ENCODE peak calls at places on chromosome 20, in five cellular contexts. J is H9, Z is transverse colon, Q is neuronal stem cell, M is GM23338. T is an unnamed sample.

GRCh38 chr20:53750827-53751393 is 157.3 kb upstream of the ZNF217 start:
- DNase-seq in J (no peak), Q (no peak), M (no peak), Z (peak; percentile 22), T (no peak)

GRCh38 chr20:38168791-38169589 is 3.9 kb upstream of the TGM2 start:
- DNase-seq in M (no peak), J (no peak), Z (no peak), Q (no peak), T (no peak)

GRCh38 chr20:23605867-23606651 is at the start of gene CST9:
- DNase-seq in Q (no peak), M (no peak), J (no peak), Z (no peak), T (no peak)

GRCh38 chr20:32965581-32966373 is 38.5 kb downstream of the SUN5 start:
- DNase-seq in Q (no peak), Z (no peak), M (no peak), J (no peak), T (no peak)

GRCh38 chr20:1811621-1812498 is 83.3 kb upstream of the SIRPA start:
- DNase-seq in Q (peak; percentile 41), J (no peak), M (peak; percentile 56), Z (no peak), T (no peak)

GRCh38 chr20:63969851-63970713 is at the start of gene ZNF512B:
- DNase-seq in M (peak; percentile 87), Q (no peak), Z (peak; percentile 59), J (peak; percentile 57), T (peak; percentile 62)

GRCh38 chr20:43959079-43959919 is 44.6 kb downstream of the TOX2 start:
- DNase-seq in J (no peak), Z (peak; percentile 20), Q (no peak), M (no peak), T (no peak)

GRCh38 chr20:46260480-46260879 is 47.8 kb downstream of the CDH22 start:
- DNase-seq in M (no peak), Q (no peak), J (no peak), Z (no peak), T (no peak)

GRCh38 chr20:5181955-5182354 is 55.1 kb downstream of the CDS2 start:
- DNase-seq in Q (no peak), M (no peak), Z (no peak), J (no peak), T (no peak)

GRCh38 chr20:55678970-55679667 is 326.2 kb downstream of the CBLN4 start:
- DNase-seq in M (no peak), Q (no peak), J (no peak), Z (no peak), T (no peak)

GRCh38 chr20:58389324-58389967 is 417 bp downstream of the VAPB start:
- DNase-seq in Z (peak; percentile 48), J (no peak), Q (no peak), M (peak; percentile 59), T (no peak)

GRCh38 chr20:17741220-17741619 is 41.5 kb downstream of the BANF2 start:
- DNase-seq in Q (no peak), M (no peak), J (no peak), Z (no peak), T (no peak)

GRCh38 chr20:12049125-12049524 is 131.4 kb downstream of the BTBD3 start:
- DNase-seq in J (no peak), Z (no peak), Q (no peak), M (no peak), T (no peak)

GRCh38 chr20:24953621-24954133 is 4.6 kb downstream of the CST7 start:
- DNase-seq in J (peak; percentile 22), Q (no peak), M (no peak), Z (no peak), T (no peak)

GRCh38 chr20:36855241-36855657 is 20.7 kb upstream of the TLDC2 start:
- DNase-seq in M (no peak), Q (no peak), J (no peak), Z (no peak), T (no peak)
- H3K27ac ChIP-seq in M (no peak overlapping the region), Q (no peak overlapping the region), J (no peak overlapping the region), Z (peak overlapping the region; percentile 82), T (peak overlapping the region; percentile 59)

GRCh38 chr20:6588296-6588695 is 179.2 kb upstream of the BMP2 start:
- DNase-seq in Q (no peak), J (no peak), M (no peak), Z (peak; percentile 18), T (no peak)
- H3K27ac ChIP-seq in Q (no peak overlapping the region), J (no peak overlapping the region), M (no peak overlapping the region), Z (no peak overlapping the region), T (no peak overlapping the region)

GRCh38 chr20:49594929-49595311 is 27.0 kb upstream of the PTGIS start:
- DNase-seq in M (no peak), J (no peak), Q (no peak), Z (no peak), T (no peak)
- H3K27ac ChIP-seq in M (no peak overlapping the region), J (no peak overlapping the region), Q (no peak overlapping the region), Z (peak overlapping the region; percentile 55), T (peak overlapping the region; percentile 42)

GRCh38 chr20:51926670-51927305 is 124.5 kb upstream of the SALL4 start:
- DNase-seq in M (no peak), Q (no peak), J (no peak), Z (no peak), T (no peak)
- H3K27ac ChIP-seq in M (no peak overlapping the region), Q (no peak overlapping the region), J (no peak overlapping the region), Z (no peak overlapping the region), T (no peak overlapping the region)